ENCODE peak calls at places on chromosomes 3 and 15, in ten cellular contexts. One of them, this sample, is unnamed. For H3K4me1, the result is how much of the 10 kb centered on the place peaks cover.

GRCh38 chr3:151282921-151283320 is 4.6 kb upstream of the P2RY14 start:
- DNase-seq in stomach: no peak
- DNase-seq in A673: peak
- DNase-seq in body of pancreas: no peak
- DNase-seq in ovary: no peak
- DNase-seq in lung: no peak
- DNase-seq in PC-3: peak
- DNase-seq in CD8-positive, alpha-beta T cell: no peak
- DNase-seq in spleen: no peak
- DNase-seq in heart left ventricle: no peak
- DNase-seq in this sample: peak

GRCh38 chr3:137105277-137105977 is 147.6 kb downstream of the IL20RB start:
- DNase-seq in CD8-positive, alpha-beta T cell: no peak
- DNase-seq in lung: no peak
- DNase-seq in spleen: no peak
- DNase-seq in stomach: no peak
- DNase-seq in PC-3: peak
- DNase-seq in ovary: no peak
- DNase-seq in heart left ventricle: no peak
- DNase-seq in body of pancreas: no peak
- DNase-seq in A673: peak
- DNase-seq in this sample: no peak

GRCh38 chr3:47283193-47283537 is 421 bp downstream of the KLHL18 start:
- DNase-seq in spleen: no peak
- DNase-seq in heart left ventricle: no peak
- DNase-seq in A673: peak
- DNase-seq in stomach: peak
- DNase-seq in ovary: no peak
- DNase-seq in body of pancreas: no peak
- DNase-seq in CD8-positive, alpha-beta T cell: peak
- DNase-seq in PC-3: peak
- DNase-seq in lung: peak
- DNase-seq in this sample: no peak

GRCh38 chr3:140397847-140398246 is 280.0 kb upstream of the TRIM42 start:
- DNase-seq in spleen: no peak
- DNase-seq in CD8-positive, alpha-beta T cell: no peak
- DNase-seq in lung: no peak
- DNase-seq in stomach: no peak
- DNase-seq in body of pancreas: no peak
- DNase-seq in PC-3: no peak
- DNase-seq in heart left ventricle: no peak
- DNase-seq in A673: no peak
- DNase-seq in ovary: no peak
- DNase-seq in this sample: no peak

GRCh38 chr3:194573680-194574437 is 59.4 kb downstream of the TMEM44 start:
- DNase-seq in lung: no peak
- DNase-seq in heart left ventricle: no peak
- DNase-seq in body of pancreas: no peak
- DNase-seq in PC-3: peak
- DNase-seq in ovary: no peak
- DNase-seq in CD8-positive, alpha-beta T cell: no peak
- DNase-seq in stomach: peak
- DNase-seq in A673: peak
- DNase-seq in spleen: no peak
- DNase-seq in this sample: no peak

GRCh38 chr15:70778258-70779076 is 15.1 kb upstream of the UACA start:
- DNase-seq in lung: peak
- DNase-seq in CD8-positive, alpha-beta T cell: no peak
- DNase-seq in heart left ventricle: no peak
- DNase-seq in ovary: no peak
- DNase-seq in PC-3: peak
- DNase-seq in stomach: no peak
- DNase-seq in spleen: no peak
- DNase-seq in A673: no peak
- DNase-seq in body of pancreas: no peak
- DNase-seq in this sample: peak

GRCh38 chr15:97759363-97759762 is 201.1 kb upstream of the ARRDC4 start:
- DNase-seq in heart left ventricle: no peak
- DNase-seq in A673: no peak
- DNase-seq in CD8-positive, alpha-beta T cell: no peak
- DNase-seq in ovary: no peak
- DNase-seq in stomach: no peak
- DNase-seq in spleen: no peak
- DNase-seq in lung: no peak
- DNase-seq in body of pancreas: no peak
- DNase-seq in PC-3: peak
- DNase-seq in this sample: peak

GRCh38 chr3:120203016-120203415 is 82.0 kb downstream of the GPR156 start:
- DNase-seq in heart left ventricle: no peak
- DNase-seq in PC-3: peak
- DNase-seq in body of pancreas: no peak
- DNase-seq in A673: peak
- DNase-seq in lung: peak
- DNase-seq in stomach: no peak
- DNase-seq in ovary: no peak
- DNase-seq in CD8-positive, alpha-beta T cell: no peak
- DNase-seq in spleen: no peak
- DNase-seq in this sample: no peak

GRCh38 chr3:12553921-12554391 is 2.9 kb upstream of the MKRN2 start:
- DNase-seq in lung: peak
- DNase-seq in stomach: no peak
- DNase-seq in A673: peak
- DNase-seq in body of pancreas: no peak
- DNase-seq in ovary: peak
- DNase-seq in CD8-positive, alpha-beta T cell: no peak
- DNase-seq in PC-3: peak
- DNase-seq in heart left ventricle: no peak
- DNase-seq in spleen: peak
- DNase-seq in this sample: no peak

GRCh38 chr3:177771780-177772179 is 574.5 kb upstream of the TBL1XR1 start:
- DNase-seq in CD8-positive, alpha-beta T cell: no peak
- DNase-seq in stomach: no peak
- DNase-seq in spleen: no peak
- DNase-seq in body of pancreas: no peak
- DNase-seq in lung: no peak
- DNase-seq in PC-3: no peak
- DNase-seq in heart left ventricle: no peak
- DNase-seq in A673: no peak
- DNase-seq in ovary: no peak
- DNase-seq in this sample: no peak

GRCh38 chr15:94840794-94841587 is 609.6 kb downstream of the MCTP2 start:
- DNase-seq in lung: no peak
- DNase-seq in body of pancreas: no peak
- DNase-seq in PC-3: no peak
- DNase-seq in heart left ventricle: no peak
- DNase-seq in A673: peak
- DNase-seq in spleen: no peak
- DNase-seq in CD8-positive, alpha-beta T cell: no peak
- DNase-seq in stomach: no peak
- DNase-seq in ovary: no peak
- DNase-seq in this sample: peak

GRCh38 chr15:77836901-77837648 is 204.4 kb upstream of the LINGO1 start:
- DNase-seq in A673: no peak
- DNase-seq in stomach: no peak
- DNase-seq in body of pancreas: no peak
- DNase-seq in heart left ventricle: no peak
- DNase-seq in ovary: no peak
- DNase-seq in PC-3: no peak
- DNase-seq in lung: no peak
- DNase-seq in CD8-positive, alpha-beta T cell: no peak
- DNase-seq in spleen: peak
- DNase-seq in this sample: no peak

GRCh38 chr3:105493305-105493892 is 126.7 kb downstream of the ALCAM start:
- DNase-seq in lung: no peak
- DNase-seq in body of pancreas: no peak
- DNase-seq in heart left ventricle: no peak
- DNase-seq in A673: no peak
- DNase-seq in CD8-positive, alpha-beta T cell: no peak
- DNase-seq in stomach: no peak
- DNase-seq in PC-3: no peak
- DNase-seq in spleen: no peak
- DNase-seq in ovary: no peak
- DNase-seq in this sample: no peak

GRCh38 chr15:92073044-92073785 is 219.7 kb downstream of the SLCO3A1 start:
- DNase-seq in lung: no peak
- DNase-seq in body of pancreas: no peak
- DNase-seq in ovary: no peak
- DNase-seq in heart left ventricle: no peak
- DNase-seq in stomach: no peak
- DNase-seq in A673: no peak
- DNase-seq in CD8-positive, alpha-beta T cell: no peak
- DNase-seq in spleen: no peak
- DNase-seq in PC-3: no peak
- DNase-seq in this sample: no peak

GRCh38 chr15:92074161-92074560 is 220.7 kb downstream of the SLCO3A1 start:
- DNase-seq in ovary: no peak
- DNase-seq in heart left ventricle: no peak
- DNase-seq in stomach: no peak
- DNase-seq in body of pancreas: no peak
- DNase-seq in PC-3: no peak
- DNase-seq in spleen: no peak
- DNase-seq in A673: peak
- DNase-seq in lung: no peak
- DNase-seq in CD8-positive, alpha-beta T cell: no peak
- DNase-seq in this sample: no peak

GRCh38 chr15:92071030-92071644 is 217.6 kb downstream of the SLCO3A1 start:
- DNase-seq in PC-3: no peak
- DNase-seq in CD8-positive, alpha-beta T cell: no peak
- DNase-seq in body of pancreas: no peak
- DNase-seq in stomach: no peak
- DNase-seq in lung: no peak
- DNase-seq in spleen: no peak
- DNase-seq in A673: no peak
- DNase-seq in heart left ventricle: no peak
- DNase-seq in ovary: no peak
- DNase-seq in this sample: no peak

GRCh38 chr15:92068121-92068520 is 214.6 kb downstream of the SLCO3A1 start:
- DNase-seq in CD8-positive, alpha-beta T cell: no peak
- DNase-seq in A673: no peak
- DNase-seq in lung: no peak
- DNase-seq in heart left ventricle: no peak
- DNase-seq in stomach: no peak
- DNase-seq in PC-3: no peak
- DNase-seq in spleen: no peak
- DNase-seq in body of pancreas: no peak
- DNase-seq in ovary: no peak
- DNase-seq in this sample: no peak

GRCh38 chr15:92069308-92070244 is 216.1 kb downstream of the SLCO3A1 start:
- DNase-seq in ovary: no peak
- DNase-seq in heart left ventricle: no peak
- DNase-seq in CD8-positive, alpha-beta T cell: no peak
- DNase-seq in lung: peak
- DNase-seq in A673: peak
- DNase-seq in stomach: peak
- DNase-seq in body of pancreas: no peak
- DNase-seq in PC-3: peak
- DNase-seq in spleen: no peak
- DNase-seq in this sample: peak
- H3K4me1 ChIP-seq in ovary: under half
- H3K4me1 ChIP-seq in heart left ventricle: half or more
- H3K4me1 ChIP-seq in CD8-positive, alpha-beta T cell: under half
- H3K4me1 ChIP-seq in lung: under half
- H3K4me1 ChIP-seq in A673: under half
- H3K4me1 ChIP-seq in stomach: under half
- H3K4me1 ChIP-seq in body of pancreas: under half
- H3K4me1 ChIP-seq in PC-3: under half
- H3K4me1 ChIP-seq in spleen: half or more
- H3K4me1 ChIP-seq in this sample: under half

DNA sequence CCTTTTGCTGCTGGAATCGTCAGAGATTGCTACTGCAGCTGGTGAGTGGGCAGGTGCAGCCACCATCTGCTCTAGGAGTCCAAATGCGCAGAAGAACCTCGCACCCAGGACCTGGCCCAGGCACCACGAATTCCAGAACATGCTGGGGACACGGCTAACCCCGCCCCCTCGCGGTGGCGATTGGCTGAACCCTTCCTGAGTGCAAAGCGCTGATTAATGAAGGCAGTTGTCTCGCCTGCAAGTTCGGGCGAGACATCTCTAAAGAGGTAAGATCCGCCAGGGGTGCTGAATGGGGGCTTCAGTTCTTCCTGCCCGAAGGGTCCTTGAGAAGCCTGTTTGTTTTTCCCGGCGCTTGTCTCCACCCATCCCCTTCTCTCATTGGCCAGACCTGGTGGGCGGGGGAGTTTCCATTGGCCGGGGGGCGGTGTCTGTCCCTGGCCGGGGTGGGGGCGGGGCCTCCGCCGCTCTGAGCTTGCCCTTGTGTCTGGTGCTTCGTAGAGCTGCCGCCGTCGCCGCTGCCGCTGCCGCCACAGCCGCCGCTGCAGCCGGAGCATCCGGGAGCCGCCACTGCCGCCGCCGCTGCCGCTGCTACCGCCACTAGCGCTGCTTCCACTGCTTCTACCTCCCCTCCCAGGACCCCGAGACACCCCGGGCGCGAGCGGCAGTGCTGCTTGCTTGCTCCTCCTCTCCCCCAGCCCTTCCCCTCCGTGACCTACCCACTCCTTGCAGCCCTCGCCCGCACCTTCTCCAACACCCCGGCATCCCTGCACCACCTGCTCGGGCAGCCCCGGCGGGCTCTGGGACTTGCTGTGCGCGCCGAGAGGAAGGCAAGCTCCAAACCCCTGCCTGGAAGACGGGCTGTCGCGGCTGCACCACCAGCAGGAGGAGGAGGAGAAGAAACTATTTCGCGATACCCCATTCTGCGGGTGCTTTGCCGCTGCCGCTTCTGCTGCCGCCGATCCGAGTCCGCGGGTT is at the start of gene CADM2:
- DNase-seq in heart left ventricle: peak
- DNase-seq in PC-3: peak
- DNase-seq in ovary: peak
- DNase-seq in lung: peak
- DNase-seq in stomach: peak
- DNase-seq in A673: peak
- DNase-seq in CD8-positive, alpha-beta T cell: peak
- DNase-seq in body of pancreas: peak
- DNase-seq in spleen: peak
- DNase-seq in this sample: peak
- TF ChIP-seq CTCF in heart left ventricle: no peak
- TF ChIP-seq CTCF in PC-3: peak
- TF ChIP-seq CTCF in ovary: no peak
- TF ChIP-seq CTCF in lung: no peak
- TF ChIP-seq CTCF in stomach: peak
- TF ChIP-seq CTCF in A673: no peak
- TF ChIP-seq CTCF in CD8-positive, alpha-beta T cell: no peak
- TF ChIP-seq CTCF in body of pancreas: no peak
- TF ChIP-seq CTCF in spleen: no peak
- TF ChIP-seq CTCF in this sample: peak

GRCh38 chr15:66293419-66294156 is at the start of gene DIS3L:
- DNase-seq in spleen: peak
- DNase-seq in A673: peak
- DNase-seq in PC-3: peak
- DNase-seq in ovary: peak
- DNase-seq in stomach: peak
- DNase-seq in body of pancreas: peak
- DNase-seq in heart left ventricle: peak
- DNase-seq in lung: peak
- DNase-seq in CD8-positive, alpha-beta T cell: peak
- DNase-seq in this sample: no peak
- H3K4me1 ChIP-seq in spleen: half or more
- H3K4me1 ChIP-seq in A673: half or more
- H3K4me1 ChIP-seq in PC-3: under half
- H3K4me1 ChIP-seq in ovary: under half
- H3K4me1 ChIP-seq in stomach: under half
- H3K4me1 ChIP-seq in body of pancreas: under half
- H3K4me1 ChIP-seq in heart left ventricle: under half
- H3K4me1 ChIP-seq in lung: under half
- H3K4me1 ChIP-seq in CD8-positive, alpha-beta T cell: under half
- H3K4me1 ChIP-seq in this sample: under half

GRCh38 chr15:91946914-91947313 is 93.4 kb downstream of the SLCO3A1 start:
- DNase-seq in lung: no peak
- DNase-seq in body of pancreas: no peak
- DNase-seq in PC-3: no peak
- DNase-seq in stomach: no peak
- DNase-seq in spleen: no peak
- DNase-seq in CD8-positive, alpha-beta T cell: no peak
- DNase-seq in heart left ventricle: no peak
- DNase-seq in A673: no peak
- DNase-seq in ovary: no peak
- DNase-seq in this sample: no peak
- TF ChIP-seq CTCF in lung: no peak
- TF ChIP-seq CTCF in body of pancreas: no peak
- TF ChIP-seq CTCF in PC-3: no peak
- TF ChIP-seq CTCF in stomach: no peak
- TF ChIP-seq CTCF in spleen: no peak
- TF ChIP-seq CTCF in CD8-positive, alpha-beta T cell: no peak
- TF ChIP-seq CTCF in heart left ventricle: peak
- TF ChIP-seq CTCF in A673: no peak
- TF ChIP-seq CTCF in ovary: no peak
- TF ChIP-seq CTCF in this sample: no peak